ENCODE peak calls at places on chromosomes 16 and 17, in five cellular contexts. One of them, this sample, is unnamed.

GRCh38 chr17:48671697-48672171 is 45.6 kb upstream of the HOXB9 start:
- DNase-seq in NCI-H1417: peak
- DNase-seq in NCI-H1105 treated with DMSO at 0.1 percent for 48 hours: peak
- DNase-seq in IMR-90: peak
- DNase-seq in GM20000: peak
- DNase-seq in this sample: peak

GRCh38 chr16:65509172-65509571 is 387.3 kb upstream of the CDH11 start:
- DNase-seq in NCI-H1417: no peak
- DNase-seq in NCI-H1105 treated with DMSO at 0.1 percent for 48 hours: no peak
- DNase-seq in IMR-90: no peak
- DNase-seq in GM20000: no peak
- DNase-seq in this sample: no peak

GRCh38 chr17:60138769-60139437 is 10.9 kb upstream of the CA4 start:
- DNase-seq in NCI-H1417: no peak
- DNase-seq in NCI-H1105 treated with DMSO at 0.1 percent for 48 hours: no peak
- DNase-seq in IMR-90: no peak
- DNase-seq in GM20000: no peak
- DNase-seq in this sample: no peak

GRCh38 chr17:40553694-40554534 is 11.4 kb downstream of the CCR7 start:
- DNase-seq in NCI-H1417: peak
- DNase-seq in NCI-H1105 treated with DMSO at 0.1 percent for 48 hours: no peak
- DNase-seq in IMR-90: peak
- DNase-seq in GM20000: no peak
- DNase-seq in this sample: no peak

GRCh38 chr16:4537376-4538066 is 1.1 kb downstream of the CDIP1 start:
- DNase-seq in NCI-H1417: no peak
- DNase-seq in NCI-H1105 treated with DMSO at 0.1 percent for 48 hours: no peak
- DNase-seq in IMR-90: no peak
- DNase-seq in GM20000: no peak
- DNase-seq in this sample: no peak

GRCh38 chr16:15035163-15035729 is 20.6 kb downstream of the NTAN1 start:
- DNase-seq in NCI-H1417: no peak
- DNase-seq in NCI-H1105 treated with DMSO at 0.1 percent for 48 hours: no peak
- DNase-seq in IMR-90: no peak
- DNase-seq in GM20000: no peak
- DNase-seq in this sample: no peak

GRCh38 chr17:37067555-37068111 is 118.9 kb downstream of the AATF start:
- DNase-seq in NCI-H1417: no peak
- DNase-seq in NCI-H1105 treated with DMSO at 0.1 percent for 48 hours: no peak
- DNase-seq in IMR-90: peak
- DNase-seq in GM20000: no peak
- DNase-seq in this sample: peak

GRCh38 chr16:22123146-22123545 is 30.8 kb downstream of the VWA3A start:
- DNase-seq in NCI-H1417: no peak
- DNase-seq in NCI-H1105 treated with DMSO at 0.1 percent for 48 hours: no peak
- DNase-seq in IMR-90: no peak
- DNase-seq in GM20000: no peak
- DNase-seq in this sample: peak

GRCh38 chr17:78966123-78966813 is 13.5 kb downstream of the LGALS3BP start:
- DNase-seq in NCI-H1417: no peak
- DNase-seq in NCI-H1105 treated with DMSO at 0.1 percent for 48 hours: no peak
- DNase-seq in IMR-90: no peak
- DNase-seq in GM20000: no peak
- DNase-seq in this sample: no peak

GRCh38 chr16:87278191-87279093 is 38.8 kb downstream of the C16orf95 start:
- DNase-seq in NCI-H1417: no peak
- DNase-seq in NCI-H1105 treated with DMSO at 0.1 percent for 48 hours: no peak
- DNase-seq in IMR-90: peak
- DNase-seq in GM20000: peak
- DNase-seq in this sample: peak

This sample was measured in HT1080.